ENCODE peak calls at places on chromosomes 4 and X, in five cellular contexts. E is NB4, G is lower leg skin, F is heart left ventricle, U is ovary. O is an unnamed sample.
A peak's percentile ranks its signal among the peaks of the same experiment; 100 is the strongest.

GRCh38 chrX:68846536-68846935 is 17.7 kb downstream of the EFNB1 start:
- DNase-seq in E (no peak), G (no peak), F (no peak), U (no peak), O (no peak)

GRCh38 chrX:155544886-155545285 is 67.9 kb downstream of the TMLHE start:
- DNase-seq in E (no peak), G (no peak), F (no peak), U (no peak), O (no peak)

GRCh38 chr4:67635331-67635730 is 65.6 kb downstream of the UBA6 start:
- DNase-seq in E (no peak), G (no peak), F (no peak), U (no peak), O (no peak)

GRCh38 chrX:150364347-150365050 is 1.4 kb downstream of the MAMLD1 start:
- DNase-seq in E (peak; percentile 46), G (no peak), F (no peak), U (peak; percentile 20), O (no peak)

GRCh38 chr4:74320559-74321118 is 12.4 kb downstream of the EPGN start:
- DNase-seq in E (peak; percentile 62), G (no peak), F (no peak), U (no peak), O (no peak)

GRCh38 chrX:38988301-38988700 is 187.0 kb downstream of the MID1IP1 start:
- DNase-seq in E (no peak), G (no peak), F (no peak), U (no peak), O (no peak)

GRCh38 chr4:7295201-7295916 is 103.0 kb downstream of the SORCS2 start:
- DNase-seq in E (no peak), G (no peak), F (peak; percentile 81), U (peak; percentile 59), O (no peak)

GRCh38 chr4:1407657-1408333 is 1.6 kb upstream of the NKX1-1 start:
- DNase-seq in E (no peak), G (peak; percentile 49), F (peak; percentile 32), U (no peak), O (no peak)

GRCh38 chrX:153764786-153765137 is 713 bp downstream of the PLXNB3 start:
- DNase-seq in E (no peak), G (no peak), F (no peak), U (no peak), O (no peak)

GRCh38 chr4:52996261-52997131 is 134.4 kb downstream of the RASL11B start:
- DNase-seq in E (no peak), G (no peak), F (no peak), U (peak; percentile 79), O (no peak)

GRCh38 chr4:169338246-169338645 is 67.5 kb upstream of the SH3RF1 start:
- DNase-seq in E (no peak), G (no peak), F (no peak), U (no peak), O (no peak)

GRCh38 chr4:16772366-16772850 is 126.0 kb downstream of the LDB2 start:
- DNase-seq in E (no peak), G (no peak), F (no peak), U (no peak), O (no peak)

GRCh38 chrX:148281920-148282319 is 218.5 kb upstream of the AFF2 start:
- DNase-seq in E (no peak), G (no peak), F (no peak), U (no peak), O (no peak)

GRCh38 chr4:8079031-8079885 is 79.4 kb downstream of the ABLIM2 start:
- DNase-seq in E (peak; percentile 93), G (no peak), F (peak; percentile 38), U (no peak), O (no peak)

GRCh38 chr4:140769209-140769608 is 13.0 kb upstream of the TBC1D9 start:
- DNase-seq in E (no peak), G (no peak), F (no peak), U (no peak), O (no peak)

GRCh38 chr4:2393353-2394270 is 24.8 kb downstream of the ZFYVE28 start:
- DNase-seq in E (no peak), G (no peak), F (no peak), U (no peak), O (no peak)

GRCh38 chr4:55397024-55397520 is 1.3 kb downstream of the TMEM165 start:
- DNase-seq in E (peak; percentile 36), G (peak; percentile 87), F (no peak), U (no peak), O (no peak)

GRCh38 chr4:104979083-104979760 is 167.5 kb upstream of the TET2 start:
- DNase-seq in E (peak; percentile 21), G (no peak), F (no peak), U (no peak), O (no peak)

GRCh38 chr4:163544407-163545038 is 50.0 kb downstream of the TMA16 start:
- DNase-seq in E (peak; percentile 66), G (peak; percentile 89), F (peak; percentile 60), U (no peak), O (no peak)

GRCh38 chrX:44431206-44431605 is 87.7 kb upstream of the EFHC2 start:
- DNase-seq in E (peak; percentile 9), G (no peak), F (no peak), U (no peak), O (no peak)

GRCh38 chr4:124053872-124054538 is 657.4 kb downstream of the SPRY1 start:
- DNase-seq in E (no peak), G (no peak), F (no peak), U (no peak), O (no peak)

GRCh38 chr4:186554485-186554884 is 882 bp downstream of the MTNR1A start:
- DNase-seq in E (no peak), G (no peak), F (no peak), U (no peak), O (no peak)

GRCh38 chr4:41590591-41590990 is 52.6 kb downstream of the LIMCH1 start:
- DNase-seq in E (no peak), G (no peak), F (no peak), U (no peak), O (no peak)

GRCh38 chrX:107935664-107936433 is 46.3 kb downstream of the TEX13B start:
- DNase-seq in E (no peak), G (peak; percentile 77), F (no peak), U (no peak), O (no peak)

GRCh38 chrX:152904151-152905080 is 6.5 kb downstream of the ZNF185 start:
- DNase-seq in E (peak; percentile 41), G (peak; percentile 88), F (peak; percentile 68), U (peak; percentile 24), O (no peak)

GRCh38 chr4:69830529-69831269 is 29.2 kb downstream of the SULT1E1 start:
- DNase-seq in E (peak; percentile 6), G (no peak), F (no peak), U (no peak), O (no peak)

GRCh38 chr4:40723728-40724127 is 26.0 kb upstream of the NSUN7 start:
- DNase-seq in E (no peak), G (no peak), F (no peak), U (no peak), O (no peak)

DNA sequence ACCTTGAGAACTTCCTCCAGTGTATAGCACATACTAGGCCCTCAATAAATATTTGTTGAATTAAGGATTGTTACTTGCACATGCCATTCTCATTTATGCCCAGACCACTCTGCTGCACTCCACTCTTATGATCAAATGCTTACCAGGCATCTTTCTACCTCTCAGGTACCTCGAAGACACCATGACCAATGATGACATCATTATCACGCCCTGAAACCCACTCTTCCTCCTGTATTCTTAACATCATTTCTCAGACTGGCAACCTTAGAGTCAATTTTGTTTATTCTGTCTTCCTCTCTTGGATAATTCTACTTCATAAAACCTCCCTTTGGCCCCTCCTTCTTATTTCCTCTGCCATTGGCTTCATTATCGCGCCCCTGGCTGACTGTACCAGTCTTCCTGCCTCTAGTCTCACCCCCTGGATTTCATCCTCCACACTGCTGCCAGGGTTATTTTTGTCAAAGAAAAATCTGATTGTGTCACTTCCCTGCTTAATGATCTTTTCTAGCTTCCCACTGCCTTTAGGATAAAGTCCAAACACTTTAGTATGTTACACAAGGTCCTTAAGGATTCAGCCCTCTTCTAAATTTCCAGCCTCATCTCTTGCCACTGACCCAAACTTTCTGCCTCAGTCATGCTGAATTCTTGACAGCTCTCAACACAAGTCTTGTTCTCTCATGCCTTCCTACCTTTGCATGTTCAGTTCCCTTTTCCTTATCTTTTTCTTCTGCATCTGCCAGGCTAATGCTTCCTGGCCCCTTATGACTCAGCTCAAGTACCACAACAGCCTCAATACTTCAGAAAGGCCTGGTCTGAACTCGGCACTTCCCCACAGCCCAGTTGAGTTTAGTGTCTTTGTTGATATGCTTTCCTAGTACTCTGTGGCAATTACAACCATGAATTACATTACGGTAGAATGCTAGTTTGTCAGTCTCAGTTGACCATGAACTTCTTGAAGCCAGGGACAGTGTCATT is 45.8 kb downstream of the HDAC8 start:
- DNase-seq in E (peak; percentile 87), G (no peak), F (no peak), U (no peak), O (no peak)
- H3K4me3 ChIP-seq in E (no peak overlapping the region), G (no peak overlapping the region), F (no peak overlapping the region), U (no peak overlapping the region), O (no peak overlapping the region)

GRCh38 chrX:40176256-40176978 is 78.7 kb upstream of the BCOR start:
- DNase-seq in E (peak; percentile 89), G (peak; percentile 93), F (peak; percentile 87), U (peak; percentile 70), O (peak; percentile 10)
- TF ChIP-seq POLR2A in E (no peak), G (no peak), F (no peak), U (peak; percentile 18), O (no peak)

GRCh38 chrX:139691493-139691842 is 16.5 kb downstream of the MCF2 start:
- DNase-seq in E (no peak), G (no peak), F (no peak), U (peak; percentile 9), O (no peak)
- H3K4me3 ChIP-seq in E (no peak overlapping the region), G (no peak overlapping the region), F (peak overlapping the region; percentile 54), U (peak overlapping the region; percentile 36), O (peak overlapping the region; percentile 53)

DNA sequence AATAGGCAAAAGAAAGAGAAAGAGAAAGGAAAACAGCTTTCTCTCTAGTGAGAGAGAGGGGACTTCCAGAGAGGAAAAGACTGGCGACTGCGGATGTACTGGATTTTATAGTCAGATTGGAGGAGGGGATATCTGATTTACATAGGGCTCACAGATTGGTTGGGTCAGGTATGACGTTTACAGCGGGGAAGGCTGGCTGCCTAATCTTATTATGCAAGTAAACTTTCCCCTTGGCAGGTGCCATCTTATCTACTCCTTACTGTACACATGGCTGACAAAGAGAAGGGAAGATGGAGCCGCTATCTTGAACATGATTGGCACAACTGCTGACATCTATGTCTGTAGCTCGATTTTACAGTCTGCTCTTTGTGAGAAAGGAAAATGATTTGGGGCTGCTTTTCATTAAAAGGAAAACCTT is 25.4 kb downstream of the RBPJ start:
- DNase-seq in E (no peak), G (no peak), F (no peak), U (no peak), O (no peak)
- TF ChIP-seq POLR2A in E (no peak), G (no peak), F (no peak), U (no peak), O (no peak)

GRCh38 chr4:121707344-121707743 is 10.6 kb upstream of the ANXA5 start:
- DNase-seq in E (no peak), G (no peak), F (no peak), U (no peak), O (no peak)
- H3K4me3 ChIP-seq in E (no peak overlapping the region), G (no peak overlapping the region), F (no peak overlapping the region), U (no peak overlapping the region), O (no peak overlapping the region)

O was measured in esophagus squamous epithelium.